ENCODE peak calls at places on chromosomes 7 and 10, in four cellular contexts. V is fibroblast of the conjunctiva, B is H4, A is stomach. U is an unnamed sample.

GRCh38 chr7:37495574-37496184 is 47.0 kb upstream of the ELMO1 start:
- DNase-seq in B (peak), V (peak), A (no peak), U (no peak)

GRCh38 chr7:120055300-120055699 is 217.7 kb upstream of the KCND2 start:
- DNase-seq in A (no peak), B (peak), V (peak), U (peak)

GRCh38 chr10:75443362-75443761 is 11.9 kb downstream of the LRMDA start:
- DNase-seq in A (no peak), V (no peak), B (no peak), U (no peak)

GRCh38 chr10:122232781-122233180 is 38.3 kb upstream of the BTBD16 start:
- DNase-seq in V (peak), A (no peak), B (no peak), U (no peak)

GRCh38 chr10:124602121-124602561 is 140.5 kb downstream of the LHPP start:
- DNase-seq in V (no peak), A (no peak), B (no peak), U (no peak)

GRCh38 chr10:131142446-131143380 is 168.8 kb downstream of the TCERG1L start:
- DNase-seq in V (no peak), B (no peak), A (no peak), U (no peak)

GRCh38 chr10:69972951-69973350 is 79.7 kb upstream of the MACROH2A2 start:
- DNase-seq in B (no peak), A (no peak), V (no peak), U (no peak)

GRCh38 chr10:70491614-70492013 is 13.0 kb downstream of the PALD1 start:
- DNase-seq in B (no peak), A (no peak), V (no peak), U (no peak)

GRCh38 chr10:89525556-89525955 is 9.8 kb downstream of the SLC16A12 start:
- DNase-seq in B (no peak), V (no peak), A (no peak), U (no peak)

GRCh38 chr7:157432541-157432956 is 95.7 kb downstream of the DNAJB6 start:
- DNase-seq in V (peak), B (no peak), A (peak), U (no peak)

GRCh38 chr10:99527526-99528255 is 5.1 kb upstream of the NKX2-3 start:
- DNase-seq in A (no peak), B (no peak), V (no peak), U (no peak)

GRCh38 chr7:98922392-98923107 is 44.2 kb downstream of the TRRAP start:
- DNase-seq in B (peak), V (peak), A (peak), U (no peak)

GRCh38 chr10:42883993-42884983 is 101.7 kb downstream of the BMS1 start:
- DNase-seq in B (no peak), V (no peak), A (no peak), U (no peak)

GRCh38 chr10:60521974-60522405 is 132.3 kb upstream of the ANK3 start:
- DNase-seq in B (peak), A (no peak), V (peak), U (no peak)

GRCh38 chr10:95445837-95446347 is 115.3 kb downstream of the SORBS1 start:
- DNase-seq in A (peak), V (peak), B (peak), U (peak)

GRCh38 chr10:71396084-71396713 is 521 bp upstream of the CDH23 start:
- DNase-seq in A (peak), V (no peak), B (no peak), U (no peak)

GRCh38 chr7:23449941-23450340 is 20.4 kb downstream of the IGF2BP3 start:
- DNase-seq in V (no peak), A (no peak), B (no peak), U (no peak)

GRCh38 chr10:11232222-11232961 is 214.7 kb downstream of the CELF2 start:
- DNase-seq in A (no peak), B (no peak), V (no peak), U (no peak)

GRCh38 chr10:132807621-132808049 is 21.7 kb upstream of the NKX6-2 start:
- DNase-seq in A (no peak), B (no peak), V (no peak), U (no peak)

GRCh38 chr7:141676618-141677017 is 25.3 kb downstream of the DENND11 start:
- DNase-seq in A (no peak), B (peak), V (no peak), U (no peak)

GRCh38 chr10:5545778-5546710 is 21.3 kb downstream of the CALML3 start:
- DNase-seq in B (peak), V (peak), A (peak), U (peak)

GRCh38 chr7:92159-92767 is 100.1 kb upstream of the FAM20C start:
- DNase-seq in B (no peak), A (no peak), V (no peak), U (no peak)

GRCh38 chr10:123997486-123998196 is 95.8 kb downstream of the CHST15 start:
- DNase-seq in V (peak), A (no peak), B (peak), U (peak)

GRCh38 chr7:80335473-80336232 is 176.2 kb downstream of the GNAT3 start:
- DNase-seq in A (no peak), V (no peak), B (no peak), U (no peak)

GRCh38 chr10:75084834-75085384 is 26.5 kb upstream of the SAMD8 start:
- DNase-seq in B (no peak), V (no peak), A (no peak), U (no peak)

GRCh38 chr7:82605247-82605864 is 161.8 kb upstream of the CACNA2D1 start:
- DNase-seq in B (peak), V (peak), A (no peak), U (no peak)

GRCh38 chr7:46512901-46513431 is 591.9 kb upstream of the IGFBP3 start:
- DNase-seq in V (peak), B (peak), A (no peak), U (no peak)

GRCh38 chr7:45657890-45658715 is 83.9 kb downstream of the ADCY1 start:
- DNase-seq in V (no peak), A (peak), B (no peak), U (no peak)

GRCh38 chr10:61063035-61063434 is 119.0 kb upstream of the RHOBTB1 start:
- DNase-seq in B (no peak), V (no peak), A (no peak), U (no peak)

GRCh38 chr7:127347567-127348246 is 44.8 kb downstream of the ZNF800 start:
- DNase-seq in A (peak), V (peak), B (no peak), U (no peak)

GRCh38 chr10:101481256-101481655 is 106.8 kb downstream of the POLL start:
- DNase-seq in A (no peak), V (no peak), B (no peak), U (no peak)

GRCh38 chr7:74453321-74454011 is at the start of gene GTF2IRD1:
- DNase-seq in B (peak), A (peak), V (peak), U (peak)

GRCh38 chr10:77204171-77204570 is 433.4 kb downstream of the KCNMA1 start:
- DNase-seq in A (no peak), B (no peak), V (no peak), U (no peak)